ENCODE peak calls at places on chromosomes 6 and 20, in nine cellular contexts. One of them, this sample, is unnamed. For H3K4me1, the result is how much of the 10 kb centered on the place peaks cover.

GRCh38 chr20:41032243-41032642 is 3.6 kb downstream of the TOP1 start:
- DNase-seq in upper lobe of right lung: no peak
- DNase-seq in left lung: no peak
- DNase-seq in stomach: no peak
- DNase-seq in colonic mucosa: no peak
- DNase-seq in foreskin keratinocyte: no peak
- DNase-seq in SJSA1: no peak
- DNase-seq in cardiac muscle cell: no peak
- DNase-seq in mammary epithelial cell: no peak
- DNase-seq in this sample: no peak

GRCh38 chr6:37696841-37697735 is 595 bp downstream of the MDGA1 start:
- DNase-seq in upper lobe of right lung: peak
- DNase-seq in left lung: peak
- DNase-seq in stomach: peak
- DNase-seq in colonic mucosa: no peak
- DNase-seq in foreskin keratinocyte: no peak
- DNase-seq in SJSA1: no peak
- DNase-seq in cardiac muscle cell: peak
- DNase-seq in mammary epithelial cell: peak
- DNase-seq in this sample: peak

GRCh38 chr6:40720375-40720748 is 133.2 kb upstream of the LRFN2 start:
- DNase-seq in upper lobe of right lung: no peak
- DNase-seq in left lung: no peak
- DNase-seq in stomach: no peak
- DNase-seq in colonic mucosa: no peak
- DNase-seq in foreskin keratinocyte: no peak
- DNase-seq in SJSA1: no peak
- DNase-seq in cardiac muscle cell: no peak
- DNase-seq in mammary epithelial cell: no peak
- DNase-seq in this sample: no peak

GRCh38 chr20:8215516-8215915 is 83.5 kb downstream of the PLCB1 start:
- DNase-seq in upper lobe of right lung: no peak
- DNase-seq in left lung: no peak
- DNase-seq in stomach: no peak
- DNase-seq in colonic mucosa: no peak
- DNase-seq in foreskin keratinocyte: no peak
- DNase-seq in SJSA1: no peak
- DNase-seq in cardiac muscle cell: no peak
- DNase-seq in mammary epithelial cell: no peak
- DNase-seq in this sample: no peak

GRCh38 chr6:109580519-109580918 is 97.5 kb upstream of the ZBTB24 start:
- DNase-seq in upper lobe of right lung: no peak
- DNase-seq in left lung: no peak
- DNase-seq in stomach: no peak
- DNase-seq in colonic mucosa: no peak
- DNase-seq in foreskin keratinocyte: peak
- DNase-seq in SJSA1: no peak
- DNase-seq in cardiac muscle cell: no peak
- DNase-seq in mammary epithelial cell: peak
- DNase-seq in this sample: no peak

GRCh38 chr20:64140956-64141355 is 23.3 kb upstream of the MYT1 start:
- DNase-seq in upper lobe of right lung: peak
- DNase-seq in left lung: peak
- DNase-seq in stomach: no peak
- DNase-seq in colonic mucosa: no peak
- DNase-seq in foreskin keratinocyte: no peak
- DNase-seq in SJSA1: peak
- DNase-seq in cardiac muscle cell: no peak
- DNase-seq in mammary epithelial cell: no peak
- DNase-seq in this sample: no peak

GRCh38 chr6:167687035-167687720 is 139.5 kb upstream of the AFDN start:
- DNase-seq in upper lobe of right lung: no peak
- DNase-seq in left lung: no peak
- DNase-seq in stomach: no peak
- DNase-seq in colonic mucosa: no peak
- DNase-seq in foreskin keratinocyte: no peak
- DNase-seq in SJSA1: no peak
- DNase-seq in cardiac muscle cell: no peak
- DNase-seq in mammary epithelial cell: no peak
- DNase-seq in this sample: no peak

GRCh38 chr20:62400021-62400420 is 7.1 kb downstream of the CABLES2 start:
- DNase-seq in upper lobe of right lung: no peak
- DNase-seq in left lung: no peak
- DNase-seq in stomach: no peak
- DNase-seq in colonic mucosa: no peak
- DNase-seq in foreskin keratinocyte: no peak
- DNase-seq in SJSA1: no peak
- DNase-seq in cardiac muscle cell: no peak
- DNase-seq in mammary epithelial cell: no peak
- DNase-seq in this sample: no peak

GRCh38 chr6:15498640-15499039 is 164.2 kb downstream of the DTNBP1 start:
- DNase-seq in upper lobe of right lung: peak
- DNase-seq in left lung: peak
- DNase-seq in stomach: no peak
- DNase-seq in colonic mucosa: no peak
- DNase-seq in foreskin keratinocyte: peak
- DNase-seq in SJSA1: no peak
- DNase-seq in cardiac muscle cell: no peak
- DNase-seq in mammary epithelial cell: peak
- DNase-seq in this sample: no peak

GRCh38 chr20:6055161-6055783 is 1.4 kb upstream of the LRRN4 start:
- DNase-seq in upper lobe of right lung: no peak
- DNase-seq in left lung: no peak
- DNase-seq in stomach: no peak
- DNase-seq in colonic mucosa: no peak
- DNase-seq in foreskin keratinocyte: no peak
- DNase-seq in SJSA1: no peak
- DNase-seq in cardiac muscle cell: peak
- DNase-seq in mammary epithelial cell: no peak
- DNase-seq in this sample: no peak

GRCh38 chr6:70375166-70375565 is 38.1 kb upstream of the FAM135A start:
- DNase-seq in upper lobe of right lung: no peak
- DNase-seq in left lung: no peak
- DNase-seq in stomach: no peak
- DNase-seq in colonic mucosa: no peak
- DNase-seq in foreskin keratinocyte: peak
- DNase-seq in SJSA1: no peak
- DNase-seq in cardiac muscle cell: no peak
- DNase-seq in mammary epithelial cell: peak
- DNase-seq in this sample: no peak

GRCh38 chr6:44452725-44453124 is 65.2 kb downstream of the CDC5L start:
- DNase-seq in upper lobe of right lung: no peak
- DNase-seq in left lung: no peak
- DNase-seq in stomach: no peak
- DNase-seq in colonic mucosa: no peak
- DNase-seq in foreskin keratinocyte: peak
- DNase-seq in SJSA1: no peak
- DNase-seq in cardiac muscle cell: no peak
- DNase-seq in mammary epithelial cell: peak
- DNase-seq in this sample: no peak

GRCh38 chr6:163585932-163586437 is 171.5 kb downstream of the QKI start:
- DNase-seq in upper lobe of right lung: no peak
- DNase-seq in left lung: peak
- DNase-seq in stomach: no peak
- DNase-seq in colonic mucosa: no peak
- DNase-seq in foreskin keratinocyte: peak
- DNase-seq in SJSA1: peak
- DNase-seq in cardiac muscle cell: no peak
- DNase-seq in mammary epithelial cell: peak
- DNase-seq in this sample: no peak

GRCh38 chr6:87879144-87879861 is 168.3 kb upstream of the SPACA1 start:
- DNase-seq in upper lobe of right lung: no peak
- DNase-seq in left lung: no peak
- DNase-seq in stomach: no peak
- DNase-seq in colonic mucosa: no peak
- DNase-seq in foreskin keratinocyte: no peak
- DNase-seq in SJSA1: no peak
- DNase-seq in cardiac muscle cell: no peak
- DNase-seq in mammary epithelial cell: no peak
- DNase-seq in this sample: no peak

GRCh38 chr20:59403261-59403961 is 103.0 kb downstream of the EDN3 start:
- DNase-seq in upper lobe of right lung: peak
- DNase-seq in left lung: no peak
- DNase-seq in stomach: peak
- DNase-seq in colonic mucosa: peak
- DNase-seq in foreskin keratinocyte: no peak
- DNase-seq in SJSA1: no peak
- DNase-seq in cardiac muscle cell: peak
- DNase-seq in mammary epithelial cell: no peak
- DNase-seq in this sample: peak

GRCh38 chr6:138692978-138693909 is 80.3 kb upstream of the CCDC28A start:
- DNase-seq in upper lobe of right lung: peak
- DNase-seq in left lung: peak
- DNase-seq in stomach: peak
- DNase-seq in colonic mucosa: peak
- DNase-seq in foreskin keratinocyte: peak
- DNase-seq in SJSA1: peak
- DNase-seq in cardiac muscle cell: peak
- DNase-seq in mammary epithelial cell: peak
- DNase-seq in this sample: peak

GRCh38 chr6:161540532-161540931 is 266.7 kb upstream of the AGPAT4 start:
- DNase-seq in upper lobe of right lung: no peak
- DNase-seq in left lung: no peak
- DNase-seq in stomach: no peak
- DNase-seq in colonic mucosa: no peak
- DNase-seq in foreskin keratinocyte: no peak
- DNase-seq in SJSA1: no peak
- DNase-seq in cardiac muscle cell: no peak
- DNase-seq in mammary epithelial cell: no peak
- DNase-seq in this sample: no peak

GRCh38 chr6:89655122-89655521 is 16.6 kb upstream of the LYRM2 start:
- DNase-seq in upper lobe of right lung: no peak
- DNase-seq in left lung: no peak
- DNase-seq in stomach: no peak
- DNase-seq in colonic mucosa: no peak
- DNase-seq in foreskin keratinocyte: no peak
- DNase-seq in SJSA1: no peak
- DNase-seq in cardiac muscle cell: no peak
- DNase-seq in mammary epithelial cell: peak
- DNase-seq in this sample: no peak

GRCh38 chr6:53322188-53323029 is 26.3 kb downstream of the ELOVL5 start:
- DNase-seq in upper lobe of right lung: no peak
- DNase-seq in left lung: no peak
- DNase-seq in stomach: no peak
- DNase-seq in colonic mucosa: no peak
- DNase-seq in foreskin keratinocyte: no peak
- DNase-seq in SJSA1: no peak
- DNase-seq in cardiac muscle cell: no peak
- DNase-seq in mammary epithelial cell: no peak
- DNase-seq in this sample: no peak
- H3K4me1 ChIP-seq in upper lobe of right lung: under half
- H3K4me1 ChIP-seq in left lung: half or more
- H3K4me1 ChIP-seq in stomach: under half
- H3K4me1 ChIP-seq in colonic mucosa: under half
- H3K4me1 ChIP-seq in foreskin keratinocyte: under half
- H3K4me1 ChIP-seq in SJSA1: half or more
- H3K4me1 ChIP-seq in cardiac muscle cell: under half
- H3K4me1 ChIP-seq in mammary epithelial cell: under half
- H3K4me1 ChIP-seq in this sample: under half

DNA sequence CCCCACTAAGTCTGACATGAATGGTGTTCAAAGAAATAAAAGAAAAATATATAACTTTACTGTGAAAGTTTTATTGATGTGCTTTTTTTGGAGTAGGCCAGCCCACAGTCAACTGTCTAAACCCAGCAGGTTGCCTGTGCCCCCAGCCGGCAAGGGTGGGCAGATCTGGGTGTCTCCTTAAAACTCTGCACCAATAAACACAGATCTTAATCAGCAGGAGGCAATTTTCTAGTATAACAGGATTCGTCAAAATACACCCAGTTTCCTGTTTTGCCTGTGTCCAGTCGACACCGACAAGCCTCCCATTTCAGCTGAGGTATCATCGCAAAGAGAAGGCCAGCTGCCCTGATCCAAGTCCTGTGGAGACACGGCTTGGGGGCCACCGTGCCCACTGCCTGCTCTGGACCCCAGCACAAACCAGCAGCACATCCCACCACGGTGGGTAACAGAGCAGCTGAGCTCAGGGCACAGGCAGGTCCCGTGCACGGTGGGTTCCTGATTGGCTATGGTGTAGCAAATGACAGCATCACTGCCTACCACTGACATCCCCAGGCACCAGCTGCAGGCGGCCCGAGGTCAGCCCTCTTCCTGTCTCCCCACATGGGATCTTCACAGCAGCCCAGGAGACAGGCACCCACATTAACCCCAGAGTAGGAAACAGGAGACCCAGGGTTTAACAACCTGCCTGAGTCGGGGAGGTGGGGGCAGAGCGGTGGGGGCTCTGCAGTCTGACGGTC is 15.7 kb downstream of the BMP7 start:
- DNase-seq in upper lobe of right lung: no peak
- DNase-seq in left lung: no peak
- DNase-seq in stomach: no peak
- DNase-seq in colonic mucosa: no peak
- DNase-seq in foreskin keratinocyte: no peak
- DNase-seq in SJSA1: no peak
- DNase-seq in cardiac muscle cell: no peak
- DNase-seq in mammary epithelial cell: no peak
- DNase-seq in this sample: no peak
- H3K4me1 ChIP-seq in upper lobe of right lung: under half
- H3K4me1 ChIP-seq in left lung: under half
- H3K4me1 ChIP-seq in stomach: under half
- H3K4me1 ChIP-seq in colonic mucosa: under half
- H3K4me1 ChIP-seq in foreskin keratinocyte: under half
- H3K4me1 ChIP-seq in SJSA1: under half
- H3K4me1 ChIP-seq in cardiac muscle cell: under half
- H3K4me1 ChIP-seq in mammary epithelial cell: under half
- H3K4me1 ChIP-seq in this sample: under half

DNA sequence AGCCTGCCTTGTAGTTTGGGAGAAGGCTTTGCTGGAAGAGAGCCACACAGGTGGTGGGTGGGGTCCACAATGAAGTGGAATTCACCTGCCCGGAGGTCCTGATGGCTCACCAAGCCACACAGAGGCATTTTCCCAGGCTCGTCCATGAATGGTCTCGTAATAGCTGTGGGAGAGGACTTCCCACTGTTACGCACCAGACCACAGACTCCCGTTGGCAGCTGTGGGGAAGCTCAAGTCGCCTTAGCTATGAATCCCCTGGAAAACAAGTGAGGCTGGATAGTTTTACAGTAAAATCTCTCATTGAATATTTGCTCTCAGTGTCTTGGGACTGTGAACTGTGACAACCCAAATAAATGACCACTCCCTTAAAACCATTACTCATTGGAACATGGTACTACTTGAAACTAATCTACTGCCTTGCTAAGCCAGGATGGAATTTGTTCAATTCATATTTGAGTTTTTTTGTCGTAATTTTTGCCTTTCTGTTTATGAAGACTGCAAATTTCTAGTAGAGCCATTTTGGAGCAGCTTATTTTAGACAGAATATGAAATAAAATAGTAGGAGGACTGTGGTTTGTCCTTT is 79.4 kb downstream of the JAG1 start:
- DNase-seq in upper lobe of right lung: no peak
- DNase-seq in left lung: no peak
- DNase-seq in stomach: no peak
- DNase-seq in colonic mucosa: no peak
- DNase-seq in foreskin keratinocyte: peak
- DNase-seq in SJSA1: no peak
- DNase-seq in cardiac muscle cell: no peak
- DNase-seq in mammary epithelial cell: peak
- DNase-seq in this sample: no peak
- H3K4me1 ChIP-seq in upper lobe of right lung: under half
- H3K4me1 ChIP-seq in left lung: under half
- H3K4me1 ChIP-seq in stomach: half or more
- H3K4me1 ChIP-seq in colonic mucosa: under half
- H3K4me1 ChIP-seq in foreskin keratinocyte: half or more
- H3K4me1 ChIP-seq in SJSA1: half or more
- H3K4me1 ChIP-seq in cardiac muscle cell: under half
- H3K4me1 ChIP-seq in mammary epithelial cell: half or more
- H3K4me1 ChIP-seq in this sample: under half

GRCh38 chr6:127083231-127084015 is 35.0 kb upstream of the RSPO3 start:
- DNase-seq in upper lobe of right lung: no peak
- DNase-seq in left lung: no peak
- DNase-seq in stomach: no peak
- DNase-seq in colonic mucosa: no peak
- DNase-seq in foreskin keratinocyte: no peak
- DNase-seq in SJSA1: no peak
- DNase-seq in cardiac muscle cell: no peak
- DNase-seq in mammary epithelial cell: no peak
- DNase-seq in this sample: no peak
- H3K4me1 ChIP-seq in upper lobe of right lung: under half
- H3K4me1 ChIP-seq in left lung: under half
- H3K4me1 ChIP-seq in stomach: under half
- H3K4me1 ChIP-seq in colonic mucosa: under half
- H3K4me1 ChIP-seq in foreskin keratinocyte: under half
- H3K4me1 ChIP-seq in SJSA1: under half
- H3K4me1 ChIP-seq in cardiac muscle cell: under half
- H3K4me1 ChIP-seq in mammary epithelial cell: under half
- H3K4me1 ChIP-seq in this sample: under half